ENCODE peak calls at places on chromosomes 2 and 18, in nine cellular contexts. R, U, B, G, O, I, J, D and A are unnamed samples.

GRCh38 chr2:65357095-65357958 is 75.1 kb downstream of the SPRED2 start:
- DNase-seq in R (peak), U (no peak), B (no peak), G (no peak), O (no peak), I (no peak), J (no peak), D (no peak), A (no peak)

GRCh38 chr2:223465793-223466192 is 136.4 kb downstream of the SCG2 start:
- DNase-seq in R (peak), U (no peak), B (peak), G (no peak), O (no peak), I (peak), J (no peak), D (no peak), A (no peak)

GRCh38 chr2:177489719-177490301 is 97.2 kb downstream of the AGPS start:
- DNase-seq in R (peak), U (no peak), B (no peak), G (no peak), O (peak), I (no peak), J (no peak), D (no peak), A (no peak)

GRCh38 chr2:27888790-27889189 is 1.4 kb downstream of the RBKS start:
- DNase-seq in R (no peak), U (no peak), B (no peak), G (no peak), O (no peak), I (no peak), J (no peak), D (no peak), A (no peak)

GRCh38 chr2:33475381-33476099 is 909 bp upstream of the RASGRP3 start:
- DNase-seq in R (peak), U (peak), B (peak), G (no peak), O (peak), I (peak), J (peak), D (peak), A (peak)

GRCh38 chr2:113407446-113408099 is 29.9 kb upstream of the ZNG1B start:
- DNase-seq in R (peak), U (no peak), B (no peak), G (no peak), O (no peak), I (peak), J (no peak), D (no peak), A (no peak)

GRCh38 chr2:237944302-237944701 is 22.5 kb upstream of the UBE2F start:
- DNase-seq in R (no peak), U (no peak), B (no peak), G (no peak), O (no peak), I (no peak), J (no peak), D (no peak), A (no peak)

GRCh38 chr2:26344581-26345283 is 1.2 kb upstream of the SELENOI start:
- DNase-seq in R (peak), U (no peak), B (no peak), G (no peak), O (no peak), I (peak), J (no peak), D (no peak), A (no peak)

GRCh38 chr2:131035112-131035825 is 58.0 kb downstream of the FAM168B start:
- DNase-seq in R (no peak), U (no peak), B (no peak), G (no peak), O (no peak), I (no peak), J (no peak), D (peak), A (peak)

GRCh38 chr2:163800889-163801498 is 65.2 kb upstream of the FIGN start:
- DNase-seq in R (no peak), U (peak), B (no peak), G (no peak), O (no peak), I (no peak), J (no peak), D (no peak), A (no peak)

GRCh38 chr18:55096261-55097026 is 137.2 kb upstream of the CCDC68 start:
- DNase-seq in R (peak), U (no peak), B (peak), G (no peak), O (peak), I (peak), J (no peak), D (no peak), A (no peak)

GRCh38 chr2:176536739-176537138 is 267.5 kb downstream of the MTX2 start:
- DNase-seq in R (no peak), U (no peak), B (no peak), G (no peak), O (no peak), I (no peak), J (no peak), D (no peak), A (no peak)

GRCh38 chr2:85913854-85914524 is 25.2 kb upstream of the ST3GAL5 start:
- DNase-seq in R (peak), U (no peak), B (no peak), G (no peak), O (no peak), I (peak), J (no peak), D (no peak), A (no peak)

GRCh38 chr18:66640431-66640830 is 36.5 kb upstream of the CDH19 start:
- DNase-seq in R (peak), U (no peak), B (peak), G (no peak), O (no peak), I (peak), J (no peak), D (no peak), A (no peak)

GRCh38 chr2:98391581-98392270 is 45.5 kb downstream of the CNGA3 start:
- DNase-seq in R (no peak), U (no peak), B (no peak), G (no peak), O (no peak), I (no peak), J (no peak), D (no peak), A (peak)

GRCh38 chr2:156896294-156896693 is 361.2 kb upstream of the GALNT5 start:
- DNase-seq in R (peak), U (no peak), B (no peak), G (no peak), O (peak), I (peak), J (peak), D (no peak), A (no peak)

GRCh38 chr2:9757430-9758287 is 85.6 kb upstream of the TAF1B start:
- DNase-seq in R (no peak), U (no peak), B (no peak), G (no peak), O (no peak), I (no peak), J (no peak), D (no peak), A (no peak)